ENCODE peak calls at places on chromosomes 13 and 19, in ten cellular contexts. I is HTR-8/SVneo; U is lower leg skin; H is OCI-M1; O is activated CD4-positive, CD25-positive, alpha-beta regulatory T cell; D is activated CD8-positive, alpha-beta T cell treated with anti-CD3 and anti-CD28 coated beads, Interleukin-2, amount 10 ng/mL, durations not matched to agents 7 days and 5 days; N is iPS-NIHi11; W is CD4-positive, alpha-beta T cell; F is retina; B is AG08395. V is an unnamed sample.

GRCh38 chr19:6718741-6719539 is 1.5 kb downstream of the C3 start:
- DNase-seq in I (no peak), U (no peak), H (peak), O (no peak), D (peak), N (peak), W (no peak), F (no peak), B (peak), V (no peak)

GRCh38 chr13:23087884-23088283 is 92.9 kb upstream of the SGCG start:
- DNase-seq in I (no peak), U (no peak), H (peak), O (no peak), D (peak), N (peak), W (no peak), F (no peak), B (peak), V (no peak)

GRCh38 chr19:33408538-33408937 is 35.0 kb downstream of the CEBPG start:
- DNase-seq in I (no peak), U (no peak), H (no peak), O (no peak), D (no peak), N (no peak), W (no peak), F (no peak), B (no peak), V (no peak)

GRCh38 chr13:35472308-35473008 is 4.0 kb downstream of the MAB21L1 start:
- DNase-seq in I (no peak), U (no peak), H (no peak), O (no peak), D (peak), N (no peak), W (no peak), F (peak), B (no peak), V (no peak)

GRCh38 chr13:87208636-87209035 is 462.5 kb upstream of the SLITRK5 start:
- DNase-seq in I (no peak), U (no peak), H (no peak), O (no peak), D (no peak), N (no peak), W (no peak), F (no peak), B (no peak), V (no peak)

GRCh38 chr13:29849071-29849541 is 1.3 kb downstream of the UBL3 start:
- DNase-seq in I (no peak), U (peak), H (peak), O (no peak), D (peak), N (no peak), W (no peak), F (no peak), B (peak), V (no peak)

GRCh38 chr13:75860935-75861334 is 224.8 kb downstream of the LMO7 start:
- DNase-seq in I (no peak), U (no peak), H (no peak), O (no peak), D (no peak), N (no peak), W (no peak), F (no peak), B (no peak), V (no peak)

GRCh38 chr13:45482571-45483173 is 17.9 kb downstream of the COG3 start:
- DNase-seq in I (peak), U (no peak), H (no peak), O (no peak), D (no peak), N (no peak), W (no peak), F (no peak), B (peak), V (no peak)

GRCh38 chr19:5641171-5641570 is 18.3 kb downstream of the SAFB start:
- DNase-seq in I (no peak), U (no peak), H (no peak), O (no peak), D (no peak), N (no peak), W (no peak), F (no peak), B (no peak), V (no peak)

V was measured in NCI-H1436.